ENCODE peak calls at places on chromosomes 12 and 14, in six cellular contexts. Y is tibial nerve, J is transverse colon, F is IMR-90, R is upper lobe of right lung, N is mammary epithelial cell. I is an unnamed sample. For H3K36me3, the result is how much of the 10 kb centered on the place peaks cover.

GRCh38 chr14:57760891-57761290 is 105.0 kb downstream of the SLC35F4 start:
- DNase-seq in Y (no peak), J (no peak), F (no peak), R (no peak), N (no peak), I (no peak)

GRCh38 chr12:75661927-75662326 is 150.5 kb upstream of the KRR1 start:
- DNase-seq in Y (no peak), J (no peak), F (peak), R (no peak), N (no peak), I (no peak)

GRCh38 chr12:91871751-91872150 is 273.9 kb downstream of the BTG1 start:
- DNase-seq in Y (no peak), J (no peak), F (no peak), R (no peak), N (no peak), I (no peak)

GRCh38 chr12:7113389-7113871 is 4.4 kb upstream of the C1RL start:
- DNase-seq in Y (no peak), J (peak), F (peak), R (peak), N (peak), I (no peak)

GRCh38 chr12:131755305-131756113 is 44.6 kb downstream of the SFSWAP start:
- DNase-seq in Y (no peak), J (no peak), F (peak), R (no peak), N (no peak), I (no peak)

GRCh38 chr12:103858953-103859601 is 18.0 kb upstream of the NT5DC3 start:
- DNase-seq in Y (peak), J (peak), F (peak), R (no peak), N (peak), I (peak)

GRCh38 chr14:64684091-64684490 is 20.1 kb upstream of the PLEKHG3 start:
- DNase-seq in Y (no peak), J (no peak), F (peak), R (no peak), N (no peak), I (peak)

GRCh38 chr12:120156315-120157259 is 37.9 kb downstream of the GCN1 start:
- DNase-seq in Y (no peak), J (no peak), F (no peak), R (no peak), N (no peak), I (no peak)

GRCh38 chr12:1507308-1507707 is 87.1 kb downstream of the FBXL14 start:
- DNase-seq in Y (no peak), J (no peak), F (no peak), R (no peak), N (no peak), I (no peak)

GRCh38 chr12:105954891-105955607 is 183.7 kb downstream of the NUAK1 start:
- DNase-seq in Y (no peak), J (no peak), F (peak), R (no peak), N (peak), I (no peak)

GRCh38 chr14:56811596-56812363 is 1.5 kb upstream of the OTX2 start:
- DNase-seq in Y (no peak), J (no peak), F (no peak), R (no peak), N (no peak), I (no peak)

GRCh38 chr14:54325766-54326165 is 71.0 kb upstream of the CDKN3 start:
- DNase-seq in Y (no peak), J (no peak), F (no peak), R (no peak), N (no peak), I (no peak)

GRCh38 chr14:91349481-91350074 is 68.0 kb downstream of the CCDC88C start:
- DNase-seq in Y (no peak), J (no peak), F (no peak), R (no peak), N (no peak), I (no peak)

GRCh38 chr12:31323466-31324115 is 2.4 kb downstream of the SINHCAF start:
- DNase-seq in Y (peak), J (peak), F (no peak), R (peak), N (peak), I (no peak)

GRCh38 chr12:54356951-54357356 is 7.3 kb downstream of the GPR84 start:
- DNase-seq in Y (no peak), J (no peak), F (no peak), R (no peak), N (no peak), I (no peak)

GRCh38 chr12:6285532-6286306 is 24.8 kb upstream of the PLEKHG6 start:
- DNase-seq in Y (no peak), J (no peak), F (peak), R (no peak), N (peak), I (no peak)

GRCh38 chr12:90253142-90253541 is 544.5 kb upstream of the ATP2B1 start:
- DNase-seq in Y (no peak), J (no peak), F (no peak), R (no peak), N (no peak), I (no peak)

GRCh38 chr12:15601210-15601800 is 187.9 kb downstream of the EPS8 start:
- DNase-seq in Y (no peak), J (no peak), F (peak), R (no peak), N (peak), I (no peak)

GRCh38 chr12:107844312-107844921 is 69.9 kb downstream of the ASCL4 start:
- DNase-seq in Y (no peak), J (no peak), F (no peak), R (no peak), N (no peak), I (peak)

GRCh38 chr12:108633081-108633533 is 587 bp downstream of the SELPLG start:
- DNase-seq in Y (no peak), J (no peak), F (no peak), R (no peak), N (no peak), I (no peak)

GRCh38 chr12:109523071-109523470 is 45.6 kb downstream of the UBE3B start:
- DNase-seq in Y (no peak), J (no peak), F (no peak), R (no peak), N (no peak), I (peak)

GRCh38 chr12:67217647-67218046 is 51.5 kb upstream of the CAND1 start:
- DNase-seq in Y (no peak), J (no peak), F (no peak), R (no peak), N (no peak), I (no peak)

GRCh38 chr12:42143401-42144173 is 1.1 kb downstream of the GXYLT1 start:
- DNase-seq in Y (no peak), J (no peak), F (peak), R (no peak), N (peak), I (no peak)

GRCh38 chr12:57627504-57628279 is 5.3 kb downstream of the B4GALNT1 start:
- DNase-seq in Y (peak), J (no peak), F (no peak), R (no peak), N (no peak), I (peak)

GRCh38 chr12:113467154-113467513 is 4.5 kb downstream of the LHX5 start:
- DNase-seq in Y (no peak), J (no peak), F (no peak), R (no peak), N (no peak), I (no peak)

GRCh38 chr14:67998804-67999203 is 179.2 kb downstream of the RAD51B start:
- DNase-seq in Y (no peak), J (no peak), F (no peak), R (no peak), N (no peak), I (no peak)

GRCh38 chr12:80837342-80837978 is 100.3 kb downstream of the LIN7A start:
- DNase-seq in Y (peak), J (no peak), F (peak), R (no peak), N (peak), I (no peak)

GRCh38 chr12:38053655-38054464 is 262.7 kb upstream of the ALG10B start:
- DNase-seq in Y (no peak), J (peak), F (no peak), R (peak), N (peak), I (no peak)

GRCh38 chr14:66117600-66117999 is 368.6 kb upstream of the CCDC196 start:
- DNase-seq in Y (no peak), J (no peak), F (peak), R (no peak), N (peak), I (no peak)

GRCh38 chr14:75513911-75514672 is 8.2 kb upstream of the BATF start:
- DNase-seq in Y (no peak), J (no peak), F (no peak), R (no peak), N (no peak), I (no peak)

GRCh38 chr12:52341066-52341580 is 19.9 kb upstream of the KRT83 start:
- DNase-seq in Y (no peak), J (no peak), F (no peak), R (no peak), N (no peak), I (no peak)

GRCh38 chr14:97413991-97414717 is 617.0 kb downstream of the VRK1 start:
- DNase-seq in Y (no peak), J (no peak), F (no peak), R (no peak), N (no peak), I (no peak)
- H3K36me3 ChIP-seq in Y (under half), J (under half), F (under half), R (under half), N (under half), I (under half)

GRCh38 chr14:105646175-105646574 is 119.8 kb downstream of the TMEM121 start:
- DNase-seq in Y (no peak), J (no peak), F (no peak), R (no peak), N (no peak), I (no peak)

DNA sequence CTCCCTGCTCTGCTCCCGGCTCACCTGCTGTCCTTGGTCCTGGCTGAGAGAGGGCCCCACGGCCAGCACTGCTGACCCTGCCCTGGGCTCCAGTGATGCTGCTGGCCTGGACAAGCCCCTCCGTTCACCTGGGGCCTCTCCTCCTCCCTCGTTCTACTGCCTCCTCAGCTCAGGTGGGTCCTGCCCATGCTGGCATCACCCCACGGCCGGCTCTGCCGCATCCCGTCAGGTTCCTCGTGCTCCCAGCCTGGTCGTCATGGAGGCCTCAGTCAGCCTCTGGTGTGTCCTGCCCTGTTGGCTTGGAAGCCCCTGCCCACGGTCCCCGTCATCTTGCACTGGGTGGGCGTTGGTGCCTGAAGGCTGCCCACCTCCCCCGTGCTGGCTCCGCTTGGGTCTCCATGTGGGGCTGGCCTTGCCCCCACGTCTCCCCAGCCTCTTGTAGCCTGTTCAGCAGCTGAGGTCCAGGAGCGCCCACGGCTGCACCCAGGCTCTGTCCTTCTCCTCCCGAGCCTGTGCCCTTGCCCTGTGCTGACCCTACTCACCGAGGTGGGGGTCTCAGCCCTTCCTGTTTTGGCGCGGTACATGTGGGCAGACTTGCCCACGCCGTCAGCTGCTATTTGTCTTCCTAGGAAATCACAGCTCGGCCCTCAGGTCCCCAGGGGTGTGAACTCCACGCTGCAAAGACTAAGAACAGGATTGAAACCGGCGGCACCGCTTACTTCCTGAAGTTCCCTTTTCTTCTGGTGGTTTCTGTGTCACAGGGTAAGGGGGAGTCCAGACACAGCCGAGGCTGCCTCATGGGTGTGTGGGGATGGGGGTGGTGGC is 121.6 kb downstream of the TMEM121 start:
- DNase-seq in Y (no peak), J (no peak), F (no peak), R (no peak), N (no peak), I (no peak)
- H3K36me3 ChIP-seq in Y (under half), J (under half), F (under half), R (under half), N (under half), I (under half)

GRCh38 chr12:3656946-3657622 is 95.8 kb downstream of the CRACR2A start:
- DNase-seq in Y (no peak), J (no peak), F (no peak), R (no peak), N (no peak), I (no peak)

GRCh38 chr12:3658327-3659163 is 94.4 kb downstream of the CRACR2A start:
- DNase-seq in Y (no peak), J (peak), F (peak), R (no peak), N (peak), I (no peak)

GRCh38 chr12:3655331-3655900 is 97.5 kb downstream of the CRACR2A start:
- DNase-seq in Y (no peak), J (no peak), F (no peak), R (no peak), N (peak), I (no peak)

GRCh38 chr12:3662516-3662915 is 90.4 kb downstream of the CRACR2A start:
- DNase-seq in Y (no peak), J (no peak), F (no peak), R (no peak), N (peak), I (no peak)

DNA sequence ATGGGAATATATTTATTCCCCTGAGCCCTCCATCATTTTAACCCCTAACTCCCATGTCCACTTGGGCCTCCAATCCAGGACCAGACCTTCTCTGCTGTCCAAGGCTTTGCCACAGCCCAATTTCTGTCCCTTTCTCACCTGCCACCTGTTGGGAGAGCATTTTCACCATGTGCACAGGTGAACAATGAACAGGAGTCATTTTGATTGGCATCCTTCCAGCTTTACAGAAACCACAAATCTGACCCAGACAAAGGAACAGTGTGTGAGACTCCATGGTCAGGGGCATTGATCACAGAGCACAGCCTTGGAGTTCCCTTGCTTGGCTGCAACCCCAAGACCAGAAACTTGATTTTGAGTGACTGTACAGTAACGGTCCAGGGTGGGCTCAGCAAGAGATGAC is 91.9 kb downstream of the CRACR2A start:
- DNase-seq in Y (no peak), J (no peak), F (no peak), R (no peak), N (peak), I (no peak)
- H3K36me3 ChIP-seq in Y (under half), J (under half), F (under half), R (under half), N (under half), I (under half)

GRCh38 chr12:123010681-123011080 is 30.2 kb downstream of the ARL6IP4 start:
- DNase-seq in Y (no peak), J (no peak), F (no peak), R (no peak), N (no peak), I (peak)
- H3K36me3 ChIP-seq in Y (under half), J (under half), F (under half), R (under half), N (under half), I (under half)

I was measured in psoas muscle.